ENCODE peak calls at places on chromosomes 3 and 15, in five cellular contexts. E is mesendoderm, U is nephron progenitor cell, D is NB4, J is psoas muscle. K is an unnamed sample.

GRCh38 chr3:122025296-122025695 is 3.2 kb upstream of the ILDR1 start:
- DNase-seq in D (no peak), J (no peak), E (no peak), U (no peak), K (no peak)

GRCh38 chr3:94185753-94186152 is 122.9 kb downstream of the NSUN3 start:
- DNase-seq in U (no peak), J (no peak), E (no peak), D (no peak), K (no peak)

GRCh38 chr3:187522890-187523289 is 147.3 kb downstream of the SST start:
- DNase-seq in U (no peak), E (no peak), D (no peak), J (no peak), K (no peak)

GRCh38 chr3:153338487-153338886 is 176.5 kb downstream of the RAP2B start:
- DNase-seq in D (no peak), J (no peak), E (no peak), U (no peak), K (no peak)

GRCh38 chr15:38041576-38041975 is 107.1 kb downstream of the TMCO5A start:
- DNase-seq in J (no peak), D (no peak), U (no peak), E (peak), K (no peak)

GRCh38 chr3:178518660-178519396 is 17.4 kb upstream of the KCNMB2 start:
- DNase-seq in J (no peak), U (no peak), D (no peak), E (no peak), K (no peak)

GRCh38 chr15:29364429-29365078 is 94.9 kb upstream of the NSMCE3 start:
- DNase-seq in J (no peak), D (peak), U (no peak), E (peak), K (no peak)

GRCh38 chr3:110624571-110624970 is 447.0 kb upstream of the NECTIN3 start:
- DNase-seq in E (no peak), J (no peak), U (no peak), D (no peak), K (no peak)

GRCh38 chr3:147651107-147651506 is 241.9 kb downstream of the ZIC1 start:
- DNase-seq in U (no peak), D (no peak), J (peak), E (no peak), K (no peak)

GRCh38 chr3:188208751-188209433 is 54.9 kb downstream of the LPP start:
- DNase-seq in U (no peak), D (no peak), J (no peak), E (no peak), K (no peak)

GRCh38 chr3:44896449-44896848 is 22.0 kb downstream of the TGM4 start:
- DNase-seq in J (no peak), E (no peak), D (no peak), U (no peak), K (no peak)

GRCh38 chr3:71629289-71630252 is 46.0 kb upstream of the FOXP1 start:
- DNase-seq in D (peak), J (peak), E (peak), U (no peak), K (no peak)

GRCh38 chr15:69869881-69870465 is 227.7 kb downstream of the TLE3 start:
- DNase-seq in U (no peak), E (no peak), J (no peak), D (no peak), K (no peak)

GRCh38 chr15:79339588-79340314 is 28.8 kb downstream of the TMED3 start:
- DNase-seq in J (no peak), D (peak), E (peak), U (peak), K (no peak)

GRCh38 chr15:88022711-88023110 is 233.8 kb downstream of the NTRK3 start:
- DNase-seq in J (no peak), U (no peak), D (no peak), E (no peak), K (no peak)

GRCh38 chr15:58393196-58393790 is 38.5 kb upstream of the LIPC start:
- DNase-seq in D (no peak), E (no peak), J (no peak), U (no peak), K (no peak)

GRCh38 chr15:49734831-49735508 is 114.1 kb downstream of the DTWD1 start:
- DNase-seq in D (no peak), E (no peak), U (no peak), J (no peak), K (no peak)

GRCh38 chr3:196969001-196969659 is 497 bp upstream of the PIGZ start:
- DNase-seq in J (peak), D (peak), U (peak), E (no peak), K (no peak)

GRCh38 chr3:46276497-46277099 is 34.3 kb downstream of the CCR3 start:
- DNase-seq in U (peak), J (no peak), D (peak), E (peak), K (no peak)

GRCh38 chr3:171454026-171454425 is 6.2 kb downstream of the TNIK start:
- DNase-seq in J (no peak), E (no peak), D (no peak), U (peak), K (no peak)

GRCh38 chr15:59894835-59895234 is 109.3 kb upstream of the FOXB1 start:
- DNase-seq in J (no peak), D (no peak), U (no peak), E (no peak), K (no peak)

GRCh38 chr3:197088370-197088769 is 58.8 kb upstream of the MELTF start:
- DNase-seq in E (no peak), J (no peak), D (peak), U (no peak), K (no peak)

GRCh38 chr3:157916672-157917071 is 189.5 kb downstream of the SHOX2 start:
- DNase-seq in E (no peak), U (no peak), J (no peak), D (no peak), K (no peak)

GRCh38 chr3:142127941-142128658 is 21.2 kb downstream of the TFDP2 start:
- DNase-seq in J (no peak), E (no peak), U (no peak), D (no peak), K (no peak)

GRCh38 chr3:107525101-107525953 is 2.6 kb downstream of the BBX start:
- DNase-seq in D (peak), J (peak), E (peak), U (peak), K (no peak)

GRCh38 chr15:45441686-45442085 is 63.3 kb upstream of the GATM start:
- DNase-seq in D (no peak), U (no peak), E (no peak), J (no peak), K (no peak)

GRCh38 chr15:50979041-50979440 is 70.6 kb downstream of the AP4E1 start:
- DNase-seq in D (no peak), E (no peak), J (no peak), U (no peak), K (no peak)

GRCh38 chr3:129001817-129002572 is 891 bp downstream of the EFCC1 start:
- DNase-seq in D (no peak), E (peak), U (peak), J (no peak), K (no peak)

GRCh38 chr15:96184297-96184696 is 146.2 kb upstream of the NR2F2 start:
- DNase-seq in J (no peak), U (no peak), E (no peak), D (no peak), K (no peak)

K was measured in thoracic aorta.